ENCODE peak calls at places on chromosomes 4 and X, in eight cellular contexts. C, S, J, R, V, E, M and H are unnamed samples.

GRCh38 chrX:55839480-55839879 is 121.9 kb downstream of the RRAGB start:
- DNase-seq in V (no peak), E (no peak), S (no peak), J (no peak), C (no peak), M (no peak), R (no peak), H (no peak)

GRCh38 chr4:30868257-30868656 is 148.1 kb downstream of the PCDH7 start:
- DNase-seq in S (no peak), C (no peak), R (no peak), J (no peak), V (no peak), E (no peak), M (no peak), H (no peak)

GRCh38 chr4:24266951-24267577 is 317.3 kb downstream of the DHX15 start:
- DNase-seq in V (no peak), S (peak), E (no peak), M (no peak), C (no peak), R (no peak), J (no peak), H (peak)

GRCh38 chrX:15310117-15310516 is 5.3 kb downstream of the ASB11 start:
- DNase-seq in S (no peak), M (no peak), R (no peak), C (no peak), J (no peak), E (no peak), V (no peak), H (no peak)

GRCh38 chrX:108731144-108731543 is 5.2 kb downstream of the IRS4 start:
- DNase-seq in R (no peak), V (no peak), E (no peak), M (no peak), C (no peak), S (no peak), J (no peak), H (no peak)

GRCh38 chr4:183349673-183350072 is 27.4 kb upstream of the CLDN24 start:
- DNase-seq in M (no peak), C (no peak), S (peak), R (no peak), E (no peak), J (no peak), V (no peak), H (no peak)

GRCh38 chrX:63426519-63426918 is 75.4 kb upstream of the SPIN4 start:
- DNase-seq in C (no peak), S (peak), M (no peak), R (no peak), J (no peak), V (no peak), E (no peak), H (peak)

GRCh38 chrX:63128509-63128908 is 222.6 kb downstream of the SPIN4 start:
- DNase-seq in C (no peak), V (no peak), E (peak), S (no peak), M (no peak), J (no peak), R (no peak), H (peak)

GRCh38 chrX:18026171-18026570 is 165.1 kb upstream of the RAI2 start:
- DNase-seq in R (no peak), M (no peak), C (no peak), S (no peak), E (no peak), V (no peak), J (no peak), H (no peak)

GRCh38 chr4:33060873-33061542 is 2340.8 kb downstream of the PCDH7 start:
- DNase-seq in R (no peak), E (no peak), C (no peak), S (peak), M (no peak), V (no peak), J (peak), H (peak)

GRCh38 chr4:38223306-38223705 is 263.1 kb downstream of the PTTG2 start:
- DNase-seq in E (no peak), J (no peak), C (no peak), S (no peak), R (no peak), V (no peak), M (no peak), H (no peak)